ENCODE peak calls at places on chromosomes 4 and X, in four cellular contexts. J is spleen, O is GM06990, B is endodermal cell. K is an unnamed sample.

GRCh38 chrX:1591863-1592127 is 391 bp downstream of the AKAP17A start:
- DNase-seq in J (no peak), O (no peak), B (no peak), K (no peak)

GRCh38 chr4:149521611-149522010 is 294.0 kb downstream of the IQCM start:
- DNase-seq in J (no peak), O (no peak), B (no peak), K (peak; percentile 20)

GRCh38 chrX:124307253-124307907 is 25.1 kb upstream of the TEX13D start:
- DNase-seq in J (no peak), O (no peak), B (no peak), K (no peak)

GRCh38 chrX:134929813-134930212 is 61.0 kb upstream of the SMIM10 start:
- DNase-seq in J (no peak), O (no peak), B (no peak), K (no peak)

GRCh38 chr4:126144838-126145237 is 830.1 kb downstream of the FAT4 start:
- DNase-seq in J (no peak), O (no peak), B (no peak), K (no peak)

GRCh38 chr4:152956650-152957436 is 20.7 kb downstream of the FHDC1 start:
- DNase-seq in J (no peak), O (no peak), B (peak; percentile 75), K (peak; percentile 66)

GRCh38 chr4:20618729-20619128 is 81.5 kb upstream of the PACRGL start:
- DNase-seq in J (no peak), O (no peak), B (peak; percentile 49), K (no peak)

GRCh38 chrX:47991263-47992092 is 12.3 kb downstream of the ZNF182 start:
- DNase-seq in J (no peak), O (no peak), B (no peak), K (peak; percentile 65)

GRCh38 chr4:39539026-39539690 is 11.9 kb upstream of the UGDH start:
- DNase-seq in J (no peak), O (no peak), B (no peak), K (peak; percentile 66)

GRCh38 chrX:132266583-132267355 is 47.5 kb upstream of the RAP2C start:
- DNase-seq in J (no peak), O (peak; percentile 3), B (no peak), K (peak; percentile 7)

GRCh38 chrX:25015486-25016360 is at the start of gene ARX:
- DNase-seq in J (no peak), O (peak; percentile 37), B (peak; percentile 96), K (peak; percentile 63)
- H3K4me3 ChIP-seq in J (peak within 1 kb of the TSS; percentile 44), O (no peak within 1 kb of the TSS), B (no peak within 1 kb of the TSS), K (peak within 1 kb of the TSS; percentile 24)

DNA sequence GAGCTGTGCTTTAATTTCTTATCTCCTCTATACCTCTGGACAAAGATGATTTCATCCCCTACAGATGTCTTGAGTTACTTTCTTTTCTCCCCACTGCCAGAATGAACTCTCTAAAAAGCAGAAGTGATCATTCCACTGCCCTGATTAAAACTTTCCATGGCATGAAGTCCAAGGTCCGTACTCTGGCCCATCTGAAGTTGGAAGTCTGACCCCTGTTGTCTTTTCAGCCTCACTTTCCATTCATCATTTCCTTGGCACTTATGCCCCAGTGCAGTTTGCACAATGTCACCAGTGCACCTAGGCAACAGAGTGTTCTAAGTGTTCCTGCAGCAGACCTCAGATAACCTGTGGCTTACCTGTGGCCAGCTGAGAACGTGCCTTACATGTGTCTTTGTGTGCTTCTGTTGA is 242.4 kb downstream of the FRAS1 start:
- DNase-seq in J (no peak), O (no peak), B (no peak), K (no peak)
- TF ChIP-seq CTCF in J (no peak), O (no peak), B (no peak), K (no peak)

GRCh38 chr4:99894998-99895397 is 771 bp upstream of the LAMTOR3 start:
- DNase-seq in J (peak; percentile 80), O (peak; percentile 3), B (no peak), K (no peak)
- H3K4me3 ChIP-seq in J (peak overlapping the region; percentile 85), O (no peak overlapping the region), B (peak overlapping the region; percentile 88), K (peak overlapping the region; percentile 94)

DNA sequence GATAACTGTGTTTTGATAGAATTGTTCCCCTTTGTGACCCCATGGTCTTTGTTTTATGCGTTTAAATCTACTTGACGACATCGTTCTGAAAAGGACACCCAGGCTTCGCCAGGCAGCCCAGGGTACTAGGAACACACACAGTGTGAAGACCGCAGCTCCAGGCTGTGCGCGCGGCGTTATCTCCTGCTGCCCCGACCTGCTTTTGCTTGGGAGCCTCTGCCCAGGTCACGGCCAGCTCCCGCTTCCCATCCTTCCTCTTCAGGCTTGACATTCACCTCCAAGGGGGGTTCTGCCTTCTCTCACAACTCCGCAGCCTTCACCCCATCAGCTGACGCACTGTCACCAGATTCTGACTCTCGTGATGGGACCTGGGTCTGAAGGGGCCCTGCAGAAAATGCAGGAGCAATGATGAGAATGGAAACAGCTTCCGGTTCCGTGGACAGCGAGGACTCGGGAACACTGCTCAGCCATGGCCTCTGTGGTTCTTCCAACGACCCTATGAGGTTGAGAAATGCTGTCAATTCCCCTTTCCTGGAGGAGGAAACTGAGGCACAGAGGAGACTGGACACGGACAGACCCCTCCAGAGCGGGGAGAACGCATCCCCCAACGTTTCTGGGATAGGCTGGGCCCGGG is 536 bp upstream of the HTRA3 start:
- DNase-seq in J (no peak), O (no peak), B (no peak), K (no peak)
- TF ChIP-seq CTCF in J (no peak), O (no peak), B (no peak), K (no peak)

DNA sequence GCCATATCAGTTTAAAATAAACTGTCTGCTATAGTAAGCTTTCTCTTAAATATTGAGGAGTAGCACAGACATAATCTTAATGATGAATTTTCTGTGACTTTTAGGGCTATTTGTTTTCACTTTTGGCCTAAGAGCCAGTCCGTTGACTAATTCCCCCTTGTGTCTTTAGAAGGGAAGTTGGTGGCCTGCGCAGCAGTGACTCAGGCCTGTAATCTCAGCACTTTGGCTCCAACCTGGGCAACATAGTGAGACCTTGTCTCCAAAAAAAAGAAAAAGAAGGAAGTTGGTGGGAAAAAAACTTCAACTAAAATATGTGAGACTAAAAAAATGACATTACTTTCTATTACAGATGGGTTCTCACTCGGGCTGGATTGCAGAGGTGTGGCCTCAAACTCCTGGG is 3.4 kb downstream of the NCAPG start:
- DNase-seq in J (no peak), O (no peak), B (no peak), K (peak; percentile 58)
- H3K4me3 ChIP-seq in J (no peak overlapping the region), O (peak overlapping the region; percentile 25), B (no peak overlapping the region), K (no peak overlapping the region)

GRCh38 chr4:74534121-74534520 is 89.2 kb downstream of the AREG start:
- DNase-seq in J (no peak), O (no peak), B (no peak), K (no peak)

GRCh38 chr4:74534936-74535335 is 90.0 kb downstream of the AREG start:
- DNase-seq in J (no peak), O (no peak), B (no peak), K (no peak)

GRCh38 chr4:74535471-74535870 is 90.5 kb downstream of the AREG start:
- DNase-seq in J (no peak), O (no peak), B (no peak), K (no peak)

GRCh38 chr4:74537459-74537858 is 92.5 kb downstream of the AREG start:
- DNase-seq in J (no peak), O (no peak), B (no peak), K (no peak)

DNA sequence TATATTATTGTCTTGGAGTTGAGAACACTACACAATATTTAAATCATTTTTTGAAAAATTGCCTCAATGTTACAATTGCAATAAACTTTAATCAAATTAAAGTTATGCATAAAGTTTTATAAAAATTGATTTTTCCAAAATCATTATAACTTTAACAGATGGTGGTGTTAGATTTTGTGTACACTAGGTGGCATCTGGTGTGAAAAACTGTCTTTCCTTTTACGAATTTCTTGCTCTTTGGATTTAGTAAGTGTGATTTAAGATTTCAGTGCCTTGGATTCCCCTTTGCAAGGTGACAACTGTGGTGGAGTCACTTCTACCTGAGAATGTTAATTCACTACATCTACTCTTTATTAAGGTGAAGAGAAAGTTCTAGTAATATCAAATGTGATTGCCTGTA is 91.6 kb downstream of the AREG start:
- DNase-seq in J (no peak), O (no peak), B (no peak), K (peak; percentile 38)
- TF ChIP-seq CTCF in J (no peak), O (no peak), B (peak; percentile 24), K (peak; percentile 32)

DNA sequence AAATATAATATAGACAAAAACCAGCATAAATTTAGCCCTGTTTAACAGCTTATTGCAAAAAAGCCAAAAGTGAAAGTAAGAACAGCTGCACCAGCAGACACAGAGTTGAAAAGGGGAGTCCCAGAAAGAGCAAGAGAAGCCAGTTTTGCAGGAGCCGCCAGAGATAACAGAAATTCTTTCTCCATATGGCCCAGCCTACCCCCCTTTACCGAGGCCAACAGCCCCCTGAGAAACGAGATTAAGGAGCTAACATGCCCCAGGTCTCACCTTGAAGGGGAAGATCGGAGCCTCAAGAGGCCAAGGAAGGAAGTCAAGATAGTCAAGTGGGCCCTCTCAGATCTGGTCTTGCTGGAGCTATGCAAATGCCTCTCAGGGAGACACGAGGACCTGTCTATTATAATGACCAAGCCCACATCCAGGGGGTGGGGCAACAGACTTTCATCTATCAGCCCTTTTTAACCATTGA is 4.8 kb downstream of the ACOX3 start:
- DNase-seq in J (no peak), O (peak; percentile 56), B (peak; percentile 53), K (no peak)
- H3K4me3 ChIP-seq in J (peak overlapping the region; percentile 63), O (peak overlapping the region; percentile 59), B (peak overlapping the region; percentile 80), K (peak overlapping the region; percentile 21)